ENCODE peak calls at places on chromosomes 5 and 9, in four cellular contexts. One of them, this sample, is unnamed.

GRCh38 chr9:16100596-16101091 is 547.8 kb downstream of the CCDC171 start:
- DNase-seq in GM23248: no peak
- DNase-seq in GM23338: peak; percentile 18
- DNase-seq in neural progenitor cell: peak; percentile 32
- DNase-seq in this sample: no peak

GRCh38 chr9:21989440-21990189 is 4.6 kb downstream of the CDKN2A start:
- DNase-seq in GM23248: peak; percentile 36
- DNase-seq in GM23338: peak; percentile 76
- DNase-seq in neural progenitor cell: peak; percentile 58
- DNase-seq in this sample: no peak

GRCh38 chr9:136175745-136176290 is 29.1 kb downstream of the LHX3 start:
- DNase-seq in neural progenitor cell: peak; percentile 73
- DNase-seq in GM23248: no peak
- DNase-seq in GM23338: no peak
- DNase-seq in this sample: no peak

GRCh38 chr9:111969061-111969460 is 72.4 kb downstream of the UGCG start:
- DNase-seq in neural progenitor cell: no peak
- DNase-seq in GM23248: peak; percentile 43
- DNase-seq in GM23338: no peak
- DNase-seq in this sample: no peak

GRCh38 chr5:143801251-143801650 is 10.7 kb upstream of the HMHB1 start:
- DNase-seq in neural progenitor cell: no peak
- DNase-seq in GM23338: no peak
- DNase-seq in GM23248: no peak
- DNase-seq in this sample: no peak

GRCh38 chr5:14715481-14715880 is 51.0 kb downstream of the OTULIN start:
- DNase-seq in GM23248: peak; percentile 27
- DNase-seq in GM23338: no peak
- DNase-seq in neural progenitor cell: no peak
- DNase-seq in this sample: no peak

GRCh38 chr5:151954271-151954670 is 29.6 kb upstream of the GLRA1 start:
- DNase-seq in GM23338: no peak
- DNase-seq in GM23248: no peak
- DNase-seq in neural progenitor cell: no peak
- DNase-seq in this sample: no peak

GRCh38 chr9:137007060-137007815 is 10.9 kb upstream of the CLIC3 start:
- DNase-seq in GM23248: no peak
- DNase-seq in neural progenitor cell: no peak
- DNase-seq in GM23338: no peak
- DNase-seq in this sample: no peak

GRCh38 chr9:88007291-88007650 is 32.9 kb upstream of the CDK20 start:
- DNase-seq in GM23248: no peak
- DNase-seq in neural progenitor cell: no peak
- DNase-seq in GM23338: no peak
- DNase-seq in this sample: no peak

GRCh38 chr5:4095918-4096630 is 500.4 kb downstream of the IRX1 start:
- DNase-seq in neural progenitor cell: peak; percentile 23
- DNase-seq in GM23338: no peak
- DNase-seq in GM23248: no peak
- DNase-seq in this sample: no peak

GRCh38 chr9:130445268-130445983 is 665 bp downstream of the ASS1 start:
- DNase-seq in GM23338: peak; percentile 52
- DNase-seq in GM23248: peak; percentile 83
- DNase-seq in neural progenitor cell: peak; percentile 50
- DNase-seq in this sample: peak; percentile 82

GRCh38 chr9:96574455-96574854 is 45.2 kb downstream of the CDC14B start:
- DNase-seq in neural progenitor cell: no peak
- DNase-seq in GM23338: no peak
- DNase-seq in GM23248: no peak
- DNase-seq in this sample: no peak

GRCh38 chr9:117290306-117290705 is 124.6 kb downstream of the ASTN2 start:
- DNase-seq in GM23338: no peak
- DNase-seq in GM23248: no peak
- DNase-seq in neural progenitor cell: no peak
- DNase-seq in this sample: no peak

GRCh38 chr9:13817754-13818278 is 496.1 kb downstream of the NFIB start:
- DNase-seq in neural progenitor cell: no peak
- DNase-seq in GM23338: no peak
- DNase-seq in GM23248: no peak
- DNase-seq in this sample: no peak

GRCh38 chr5:61805101-61805500 is 473.0 kb downstream of the ZSWIM6 start:
- DNase-seq in GM23338: no peak
- DNase-seq in GM23248: peak; percentile 69
- DNase-seq in neural progenitor cell: no peak
- DNase-seq in this sample: peak; percentile 21

GRCh38 chr9:130662927-130663257 is 1.5 kb upstream of the PRDM12 start:
- DNase-seq in GM23338: peak; percentile 51
- DNase-seq in neural progenitor cell: peak; percentile 42
- DNase-seq in GM23248: no peak
- DNase-seq in this sample: no peak

GRCh38 chr9:78383130-78383529 is 86.2 kb downstream of the PSAT1 start:
- DNase-seq in neural progenitor cell: no peak
- DNase-seq in GM23338: no peak
- DNase-seq in GM23248: peak; percentile 42
- DNase-seq in this sample: no peak

GRCh38 chr5:1551426-1551825 is 27.7 kb upstream of the LPCAT1 start:
- DNase-seq in GM23248: no peak
- DNase-seq in neural progenitor cell: no peak
- DNase-seq in GM23338: no peak
- DNase-seq in this sample: no peak

GRCh38 chr5:65127181-65127901 is 354.4 kb downstream of the ADAMTS6 start:
- DNase-seq in GM23248: peak; percentile 66
- DNase-seq in GM23338: no peak
- DNase-seq in neural progenitor cell: no peak
- DNase-seq in this sample: no peak

GRCh38 chr9:12702160-12702758 is 9.1 kb downstream of the TYRP1 start:
- DNase-seq in GM23338: peak; percentile 85
- DNase-seq in neural progenitor cell: peak; percentile 80
- DNase-seq in GM23248: peak; percentile 80
- DNase-seq in this sample: peak; percentile 50

GRCh38 chr5:62790348-62790747 is 211.7 kb downstream of the LRRC70 start:
- DNase-seq in GM23248: peak; percentile 13
- DNase-seq in neural progenitor cell: no peak
- DNase-seq in GM23338: no peak
- DNase-seq in this sample: no peak

GRCh38 chr9:134442087-134442470 is 115.8 kb downstream of the RXRA start:
- DNase-seq in GM23248: peak; percentile 62
- DNase-seq in neural progenitor cell: no peak
- DNase-seq in GM23338: no peak
- DNase-seq in this sample: no peak

GRCh38 chr5:155699385-155699784 is 627.6 kb upstream of the SGCD start:
- DNase-seq in GM23248: no peak
- DNase-seq in GM23338: peak; percentile 42
- DNase-seq in neural progenitor cell: peak; percentile 44
- DNase-seq in this sample: no peak

GRCh38 chr9:93675336-93676150 is 99.2 kb downstream of the PHF2 start:
- DNase-seq in GM23338: no peak
- DNase-seq in neural progenitor cell: no peak
- DNase-seq in GM23248: no peak
- DNase-seq in this sample: no peak

GRCh38 chr9:27338527-27338903 is 41.6 kb upstream of the EQTN start:
- DNase-seq in GM23248: no peak
- DNase-seq in GM23338: no peak
- DNase-seq in neural progenitor cell: no peak
- DNase-seq in this sample: no peak

GRCh38 chr9:134304306-134304705 is 21.9 kb upstream of the RXRA start:
- DNase-seq in GM23338: no peak
- DNase-seq in GM23248: no peak
- DNase-seq in neural progenitor cell: no peak
- DNase-seq in this sample: no peak

GRCh38 chr5:113282470-113282869 is 152.3 kb downstream of the TSSK1B start:
- DNase-seq in GM23338: no peak
- DNase-seq in neural progenitor cell: no peak
- DNase-seq in GM23248: no peak
- DNase-seq in this sample: no peak

GRCh38 chr9:127828262-127829031 is 25.8 kb downstream of the FPGS start:
- DNase-seq in GM23338: peak; percentile 99
- DNase-seq in GM23248: peak; percentile 87
- DNase-seq in neural progenitor cell: peak; percentile 96
- DNase-seq in this sample: peak; percentile 59

GRCh38 chr5:32388429-32389111 is 56.0 kb downstream of the ZFR start:
- DNase-seq in GM23338: no peak
- DNase-seq in GM23248: peak; percentile 86
- DNase-seq in neural progenitor cell: no peak
- DNase-seq in this sample: no peak

GRCh38 chr9:137485343-137486140 is 26.4 kb upstream of the NSMF start:
- DNase-seq in GM23338: no peak
- DNase-seq in GM23248: no peak
- DNase-seq in neural progenitor cell: no peak
- DNase-seq in this sample: no peak

GRCh38 chr9:126217797-126218196 is 108.8 kb upstream of the MVB12B start:
- DNase-seq in GM23248: no peak
- DNase-seq in neural progenitor cell: no peak
- DNase-seq in GM23338: no peak
- DNase-seq in this sample: no peak

GRCh38 chr5:9454012-9454481 is 91.8 kb downstream of the SEMA5A start:
- DNase-seq in GM23248: peak; percentile 74
- DNase-seq in neural progenitor cell: no peak
- DNase-seq in GM23338: no peak
- DNase-seq in this sample: no peak

GRCh38 chr5:109833946-109834345 is 144.2 kb downstream of the MAN2A1 start:
- DNase-seq in GM23248: no peak
- DNase-seq in neural progenitor cell: no peak
- DNase-seq in GM23338: no peak
- DNase-seq in this sample: no peak

GRCh38 chr5:179619776-179620175 is 3.7 kb downstream of the HNRNPH1 start:
- DNase-seq in GM23248: peak; percentile 72
- DNase-seq in neural progenitor cell: no peak
- DNase-seq in GM23338: no peak
- DNase-seq in this sample: no peak

GRCh38 chr5:179620703-179621350 is 2.6 kb downstream of the HNRNPH1 start:
- DNase-seq in GM23248: peak; percentile 53
- DNase-seq in GM23338: no peak
- DNase-seq in neural progenitor cell: no peak
- DNase-seq in this sample: no peak

GRCh38 chr5:179620293-179620692 is 3.2 kb downstream of the HNRNPH1 start:
- DNase-seq in GM23248: peak; percentile 55
- DNase-seq in GM23338: no peak
- DNase-seq in neural progenitor cell: no peak
- DNase-seq in this sample: no peak

GRCh38 chr5:179617930-179618329 is 5.5 kb downstream of the HNRNPH1 start:
- DNase-seq in GM23248: no peak
- DNase-seq in neural progenitor cell: no peak
- DNase-seq in GM23338: no peak
- DNase-seq in this sample: no peak

GRCh38 chr5:179618923-179619554 is 4.4 kb downstream of the HNRNPH1 start:
- DNase-seq in neural progenitor cell: no peak
- DNase-seq in GM23248: no peak
- DNase-seq in GM23338: no peak
- DNase-seq in this sample: no peak
- H3F3A ChIP-seq in neural progenitor cell: peaks cover 89% of the 10 kb centered on the region
- H3F3A ChIP-seq in GM23248: peaks cover 84% of the 10 kb centered on the region
- H3F3A ChIP-seq in GM23338: peaks cover 68% of the 10 kb centered on the region
- H3F3A ChIP-seq in this sample: peaks cover 87% of the 10 kb centered on the region

GRCh38 chr5:128424672-128425071 is 113.4 kb downstream of the FBN2 start:
- DNase-seq in GM23338: no peak
- DNase-seq in GM23248: no peak
- DNase-seq in neural progenitor cell: no peak
- DNase-seq in this sample: no peak

GRCh38 chr5:128427901-128428300 is 110.1 kb downstream of the FBN2 start:
- DNase-seq in GM23338: no peak
- DNase-seq in GM23248: no peak
- DNase-seq in neural progenitor cell: no peak
- DNase-seq in this sample: no peak

DNA sequence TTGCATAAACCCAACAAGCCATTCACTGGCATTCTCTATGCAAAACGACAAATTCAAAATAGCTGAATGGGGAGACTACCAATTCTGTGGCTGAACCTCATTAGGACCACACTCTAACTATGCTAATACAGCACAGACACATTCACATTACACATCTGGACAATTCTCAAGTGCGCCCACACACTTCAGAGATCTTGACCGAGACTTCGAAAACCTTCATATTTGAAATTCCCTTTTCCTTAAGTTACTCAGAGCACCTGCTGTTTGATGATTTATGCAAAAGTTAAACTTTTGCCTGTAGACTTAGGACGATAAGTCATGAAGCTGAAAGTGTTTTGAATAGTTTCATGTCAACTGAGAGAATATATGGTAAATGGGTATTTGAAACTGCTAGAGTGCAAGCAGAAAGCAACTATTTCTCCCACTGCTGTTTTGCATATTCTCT is 111.9 kb downstream of the FBN2 start:
- DNase-seq in GM23338: no peak
- DNase-seq in GM23248: no peak
- DNase-seq in neural progenitor cell: no peak
- DNase-seq in this sample: no peak
- H3F3A ChIP-seq in GM23338: no peaks in the 10 kb centered on the region
- H3F3A ChIP-seq in GM23248: no peaks in the 10 kb centered on the region
- H3F3A ChIP-seq in neural progenitor cell: no peaks in the 10 kb centered on the region
- H3F3A ChIP-seq in this sample: no peaks in the 10 kb centered on the region

DNA sequence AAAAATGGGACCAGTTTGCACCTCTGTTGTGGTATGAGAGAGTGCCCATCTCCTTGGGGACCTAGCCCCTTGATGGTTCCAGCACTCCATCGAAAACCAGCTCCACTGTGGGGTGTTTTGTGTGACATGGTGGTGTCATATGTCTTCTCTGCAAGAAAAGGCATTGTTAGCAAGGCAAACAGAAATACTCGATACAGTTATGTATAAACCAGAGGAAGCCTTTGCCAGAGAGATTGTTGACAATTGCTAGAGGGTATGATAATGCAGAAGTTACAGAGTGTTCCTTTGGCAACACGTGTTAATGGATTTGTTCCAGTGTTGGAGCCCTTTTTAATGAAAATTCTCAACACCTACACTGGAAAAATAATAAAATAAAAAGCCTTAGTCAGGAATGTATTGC is 270.4 kb upstream of the DMRT1 start:
- DNase-seq in neural progenitor cell: no peak
- DNase-seq in GM23338: no peak
- DNase-seq in GM23248: no peak
- DNase-seq in this sample: no peak
- H3F3A ChIP-seq in neural progenitor cell: peaks cover 11% of the 10 kb centered on the region
- H3F3A ChIP-seq in GM23338: no peaks in the 10 kb centered on the region
- H3F3A ChIP-seq in GM23248: no peaks in the 10 kb centered on the region
- H3F3A ChIP-seq in this sample: no peaks in the 10 kb centered on the region

DNA sequence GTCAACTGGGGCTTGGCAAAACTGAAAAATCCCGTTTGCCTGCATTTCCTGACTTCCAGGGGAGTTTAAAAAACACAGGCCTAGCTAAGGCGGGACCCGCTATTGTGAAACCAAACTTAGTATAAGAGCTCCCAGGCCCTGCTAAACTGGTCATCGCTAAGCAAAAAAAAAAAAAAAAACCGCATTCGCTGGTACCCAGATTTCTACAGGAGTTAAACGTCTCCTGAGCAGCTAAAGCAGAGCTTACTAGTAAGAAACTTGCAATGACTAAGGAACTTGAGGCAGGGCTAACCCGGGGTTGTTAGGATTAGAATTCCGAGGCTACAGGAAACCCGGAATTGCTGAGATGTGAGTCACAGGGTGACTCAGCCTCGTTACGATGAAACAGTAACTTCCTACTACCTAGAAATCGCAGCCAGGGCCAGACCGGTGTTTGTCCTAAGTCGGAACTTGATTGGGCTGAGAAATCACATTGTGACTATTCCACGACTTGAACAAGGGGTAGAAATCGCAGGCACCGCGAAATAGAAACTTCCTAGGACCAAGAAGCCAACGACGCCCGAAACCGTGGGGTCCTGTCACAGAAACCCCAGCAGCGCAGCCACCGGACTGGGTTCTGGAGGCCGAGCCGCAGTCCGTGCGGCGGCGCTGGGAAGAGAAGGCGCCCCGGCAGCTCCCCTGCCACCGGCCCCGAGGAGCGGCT is 89.5 kb downstream of the ANXA2R start:
- DNase-seq in GM23338: peak; percentile 88
- DNase-seq in GM23248: peak; percentile 99
- DNase-seq in neural progenitor cell: no peak
- DNase-seq in this sample: peak; percentile 100
- H3F3A ChIP-seq in GM23338: peaks cover 14% of the 10 kb centered on the region
- H3F3A ChIP-seq in GM23248: peaks cover 19% of the 10 kb centered on the region
- H3F3A ChIP-seq in neural progenitor cell: no peaks in the 10 kb centered on the region
- H3F3A ChIP-seq in this sample: peaks cover 41% of the 10 kb centered on the region